ENCODE peak calls at places on chromosome 7, in ten cellular contexts. D is tibial artery, T is HAP-1, U is GM23338, Y is mammary epithelial cell, J is transverse colon, Z is heart left ventricle, E is fibroblast of lung, Q is BE2C, O is uterus. S is an unnamed sample.
A peak's percentile ranks its signal among the peaks of the same experiment; 100 is the strongest.

GRCh38 chr7:115968166-115968565 is 62.4 kb downstream of the TFEC start:
- DNase-seq in D (no peak), T (no peak), U (no peak), Y (no peak), J (no peak), Z (no peak), E (no peak), Q (no peak), O (no peak), S (no peak)

GRCh38 chr7:134470864-134471263 is 12.0 kb upstream of the AKR1B1 start:
- DNase-seq in D (no peak), T (no peak), U (no peak), Y (peak; percentile 90), J (no peak), Z (no peak), E (peak; percentile 71), Q (no peak), O (no peak), S (no peak)

GRCh38 chr7:128427289-128427891 is 17.6 kb upstream of the IMPDH1 start:
- DNase-seq in D (no peak), T (peak; percentile 77), U (peak; percentile 88), Y (peak; percentile 37), J (no peak), Z (no peak), E (peak; percentile 42), Q (peak; percentile 44), O (no peak), S (no peak)

GRCh38 chr7:126557271-126557670 is 695.5 kb downstream of the GRM8 start:
- DNase-seq in D (no peak), T (no peak), U (no peak), Y (no peak), J (no peak), Z (no peak), E (no peak), Q (no peak), O (no peak), S (no peak)

GRCh38 chr7:129947701-129948100 is 5.1 kb downstream of the UBE2H start:
- DNase-seq in D (peak; percentile 76), T (no peak), U (no peak), Y (no peak), J (no peak), Z (no peak), E (peak; percentile 83), Q (no peak), O (no peak), S (no peak)

GRCh38 chr7:30531286-30531685 is 26.7 kb upstream of the GGCT start:
- DNase-seq in D (no peak), T (no peak), U (no peak), Y (peak; percentile 66), J (no peak), Z (no peak), E (no peak), Q (no peak), O (no peak), S (no peak)

GRCh38 chr7:47520408-47520807 is 61.5 kb downstream of the TNS3 start:
- DNase-seq in D (peak; percentile 89), T (no peak), U (no peak), Y (no peak), J (peak; percentile 52), Z (peak; percentile 66), E (peak; percentile 95), Q (no peak), O (peak; percentile 96), S (no peak)

GRCh38 chr7:17031903-17032551 is 150.2 kb upstream of the AGR3 start:
- DNase-seq in D (no peak), T (no peak), U (no peak), Y (no peak), J (no peak), Z (no peak), E (no peak), Q (no peak), O (no peak), S (no peak)

GRCh38 chr7:11332186-11332864 is 358.7 kb downstream of the PHF14 start:
- DNase-seq in D (no peak), T (no peak), U (no peak), Y (no peak), J (no peak), Z (no peak), E (no peak), Q (no peak), O (no peak), S (no peak)

GRCh38 chr7:11332865-11333228 is 359.2 kb downstream of the PHF14 start:
- DNase-seq in D (no peak), T (no peak), U (no peak), Y (no peak), J (no peak), Z (no peak), E (no peak), Q (no peak), O (no peak), S (no peak)

GRCh38 chr7:11331128-11332102 is 357.7 kb downstream of the PHF14 start:
- DNase-seq in D (no peak), T (no peak), U (peak; percentile 28), Y (no peak), J (no peak), Z (no peak), E (no peak), Q (no peak), O (no peak), S (no peak)

GRCh38 chr7:11330717-11331116 is 357.0 kb downstream of the PHF14 start:
- DNase-seq in D (no peak), T (no peak), U (no peak), Y (no peak), J (no peak), Z (no peak), E (no peak), Q (no peak), O (no peak), S (no peak)

DNA sequence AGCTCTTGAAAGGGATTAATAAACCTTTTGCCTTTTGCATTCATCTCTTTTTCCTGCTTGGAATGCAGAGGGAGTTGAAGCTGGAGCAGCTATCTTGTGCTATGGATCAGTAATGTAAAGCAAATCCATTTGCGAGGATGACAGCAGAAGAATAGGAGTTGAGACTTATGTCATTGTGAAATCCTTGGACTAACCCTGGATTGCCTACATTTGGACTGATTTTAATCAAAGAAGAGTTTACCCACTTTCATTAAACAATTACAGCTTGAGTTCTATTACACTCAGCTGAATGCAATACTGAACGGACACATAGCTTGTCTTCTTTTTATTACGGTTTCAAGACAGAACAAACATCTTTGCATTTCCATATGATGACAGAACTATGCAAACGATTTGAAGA is 362.3 kb downstream of the PHF14 start:
- DNase-seq in D (no peak), T (peak; percentile 49), U (no peak), Y (no peak), J (no peak), Z (no peak), E (no peak), Q (no peak), O (no peak), S (no peak)
- H3K27me3 ChIP-seq in D (no peaks in the 10 kb centered on the region), T (no peaks in the 10 kb centered on the region), U (no peaks in the 10 kb centered on the region), Y (no peaks in the 10 kb centered on the region), J (no peaks in the 10 kb centered on the region), Z (no peaks in the 10 kb centered on the region), E (no peaks in the 10 kb centered on the region), Q (no peaks in the 10 kb centered on the region), O (no peaks in the 10 kb centered on the region), S (no peaks in the 10 kb centered on the region)

DNA sequence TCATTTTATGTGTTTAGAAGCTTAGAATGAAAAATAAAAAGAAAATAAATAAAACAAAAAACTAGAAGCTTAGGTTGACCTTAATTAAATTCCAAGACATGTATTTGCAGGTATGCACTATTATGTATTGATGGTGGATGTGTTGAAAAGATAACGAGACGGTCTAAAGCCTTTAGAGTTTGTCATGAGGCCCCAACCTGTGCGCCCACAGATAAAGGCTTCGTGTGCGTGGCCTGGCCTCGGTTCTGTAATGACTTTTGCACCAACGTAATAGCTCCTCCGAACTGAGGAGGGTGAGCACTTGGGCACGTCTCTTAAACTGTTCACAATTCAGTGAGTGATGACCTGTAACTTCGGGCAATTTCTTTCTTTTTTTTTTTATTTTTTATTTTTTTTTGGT is 43.7 kb upstream of the NCAPG2 start:
- DNase-seq in D (no peak), T (no peak), U (no peak), Y (no peak), J (no peak), Z (no peak), E (no peak), Q (no peak), O (no peak), S (no peak)
- H3K36me3 ChIP-seq in D (peaks cover 61% of the 10 kb centered on the region), T (peaks cover 4% of the 10 kb centered on the region), U (peaks cover 4% of the 10 kb centered on the region), Y (peaks cover 38% of the 10 kb centered on the region), J (peaks cover 1% of the 10 kb centered on the region), Z (peaks cover 89% of the 10 kb centered on the region), E (peaks cover 3% of the 10 kb centered on the region), Q (peaks cover 5% of the 10 kb centered on the region), O (no peaks in the 10 kb centered on the region), S (no peaks in the 10 kb centered on the region)

DNA sequence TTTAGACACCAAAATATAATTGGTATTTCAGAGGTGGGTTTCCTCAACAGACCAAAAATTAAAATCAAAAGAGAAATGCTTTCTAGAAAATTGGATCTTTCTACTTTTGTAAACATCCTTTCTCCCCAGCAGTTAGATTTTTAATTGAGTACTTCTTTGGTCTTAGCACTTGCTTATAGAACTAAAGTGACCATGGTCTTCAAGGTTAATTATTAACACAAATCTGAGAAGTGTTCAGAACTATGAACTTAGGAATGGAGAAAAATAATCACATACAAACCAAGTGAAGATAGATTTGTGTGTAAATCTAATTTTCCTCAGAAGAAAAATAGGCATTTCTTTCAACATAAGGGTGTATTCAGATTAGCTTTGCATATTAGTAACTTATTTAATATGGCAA is 355.4 kb downstream of the ELMO1 start:
- DNase-seq in D (no peak), T (no peak), U (no peak), Y (no peak), J (no peak), Z (no peak), E (no peak), Q (no peak), O (no peak), S (no peak)
- H3K27me3 ChIP-seq in D (no peaks in the 10 kb centered on the region), T (no peaks in the 10 kb centered on the region), U (no peaks in the 10 kb centered on the region), Y (no peaks in the 10 kb centered on the region), J (no peaks in the 10 kb centered on the region), Z (no peaks in the 10 kb centered on the region), E (no peaks in the 10 kb centered on the region), Q (no peaks in the 10 kb centered on the region), O (no peaks in the 10 kb centered on the region), S (no peaks in the 10 kb centered on the region)

GRCh38 chr7:207418-208127 is 15.2 kb downstream of the FAM20C start:
- DNase-seq in D (no peak), T (no peak), U (peak; percentile 78), Y (no peak), J (no peak), Z (no peak), E (peak; percentile 42), Q (no peak), O (no peak), S (no peak)

GRCh38 chr7:200704-201103 is 8.3 kb downstream of the FAM20C start:
- DNase-seq in D (no peak), T (no peak), U (no peak), Y (no peak), J (no peak), Z (no peak), E (no peak), Q (no peak), O (no peak), S (no peak)

GRCh38 chr7:205117-206010 is 13.0 kb downstream of the FAM20C start:
- DNase-seq in D (peak; percentile 82), T (no peak), U (no peak), Y (no peak), J (no peak), Z (no peak), E (peak; percentile 6), Q (peak; percentile 45), O (no peak), S (no peak)

GRCh38 chr7:208128-208673 is 15.8 kb downstream of the FAM20C start:
- DNase-seq in D (no peak), T (no peak), U (no peak), Y (no peak), J (no peak), Z (no peak), E (no peak), Q (no peak), O (no peak), S (no peak)

GRCh38 chr7:204326-204725 is 12.0 kb downstream of the FAM20C start:
- DNase-seq in D (no peak), T (no peak), U (no peak), Y (no peak), J (no peak), Z (no peak), E (peak; percentile 6), Q (no peak), O (no peak), S (no peak)
- H3K36me3 ChIP-seq in D (peaks cover 72% of the 10 kb centered on the region), T (peaks cover 4% of the 10 kb centered on the region), U (no peaks in the 10 kb centered on the region), Y (no peaks in the 10 kb centered on the region), J (no peaks in the 10 kb centered on the region), Z (peaks cover 70% of the 10 kb centered on the region), E (peaks cover 49% of the 10 kb centered on the region), Q (no peaks in the 10 kb centered on the region), O (no peaks in the 10 kb centered on the region), S (peaks cover 9% of the 10 kb centered on the region)